ENCODE peak calls at places on chromosome X, in eight cellular contexts. One of them, this sample, is unnamed.

GRCh38 chrX:145003443-145003842 is 243.9 kb upstream of the SPANXN1 start:
- DNase-seq in psoas muscle: no peak
- DNase-seq in NCI-H2029 treated with DMSO at 0.1 percent for 48 hours: no peak
- DNase-seq in GM12891: no peak
- DNase-seq in ELR: peak
- DNase-seq in heart right ventricle: no peak
- DNase-seq in fibroblast of gingiva: no peak
- DNase-seq in sciatic nerve: no peak
- DNase-seq in this sample: no peak

GRCh38 chrX:47482512-47483309 is at the start of gene ZNF41:
- DNase-seq in sciatic nerve: peak
- DNase-seq in ELR: peak
- DNase-seq in fibroblast of gingiva: peak
- DNase-seq in GM12891: peak
- DNase-seq in psoas muscle: peak
- DNase-seq in NCI-H2029 treated with DMSO at 0.1 percent for 48 hours: peak
- DNase-seq in heart right ventricle: peak
- DNase-seq in this sample: peak

GRCh38 chrX:368811-369562 is 17.7 kb downstream of the PPP2R3B start:
- DNase-seq in NCI-H2029 treated with DMSO at 0.1 percent for 48 hours: no peak
- DNase-seq in fibroblast of gingiva: no peak
- DNase-seq in sciatic nerve: no peak
- DNase-seq in ELR: no peak
- DNase-seq in heart right ventricle: peak
- DNase-seq in GM12891: no peak
- DNase-seq in psoas muscle: peak
- DNase-seq in this sample: peak

GRCh38 chrX:112840382-112841113 is at the start of gene AMOT:
- DNase-seq in psoas muscle: peak
- DNase-seq in sciatic nerve: peak
- DNase-seq in GM12891: peak
- DNase-seq in fibroblast of gingiva: peak
- DNase-seq in heart right ventricle: peak
- DNase-seq in ELR: peak
- DNase-seq in NCI-H2029 treated with DMSO at 0.1 percent for 48 hours: no peak
- DNase-seq in this sample: no peak

GRCh38 chrX:123859409-123859827 is 435 bp upstream of the XIAP start:
- DNase-seq in fibroblast of gingiva: no peak
- DNase-seq in psoas muscle: no peak
- DNase-seq in heart right ventricle: no peak
- DNase-seq in GM12891: no peak
- DNase-seq in sciatic nerve: peak
- DNase-seq in NCI-H2029 treated with DMSO at 0.1 percent for 48 hours: peak
- DNase-seq in ELR: no peak
- DNase-seq in this sample: peak

GRCh38 chrX:96909291-96909690 is 25.6 kb downstream of the RPA4 start:
- DNase-seq in fibroblast of gingiva: no peak
- DNase-seq in heart right ventricle: no peak
- DNase-seq in ELR: no peak
- DNase-seq in GM12891: no peak
- DNase-seq in psoas muscle: no peak
- DNase-seq in sciatic nerve: no peak
- DNase-seq in NCI-H2029 treated with DMSO at 0.1 percent for 48 hours: no peak
- DNase-seq in this sample: no peak

GRCh38 chrX:102604327-102604726 is 5.0 kb downstream of the ARMCX5 start:
- DNase-seq in NCI-H2029 treated with DMSO at 0.1 percent for 48 hours: no peak
- DNase-seq in ELR: no peak
- DNase-seq in psoas muscle: no peak
- DNase-seq in heart right ventricle: no peak
- DNase-seq in sciatic nerve: no peak
- DNase-seq in fibroblast of gingiva: no peak
- DNase-seq in GM12891: no peak
- DNase-seq in this sample: no peak

GRCh38 chrX:122092978-122093377 is 1045.6 kb downstream of the GLUD2 start:
- DNase-seq in sciatic nerve: no peak
- DNase-seq in GM12891: no peak
- DNase-seq in fibroblast of gingiva: no peak
- DNase-seq in ELR: no peak
- DNase-seq in NCI-H2029 treated with DMSO at 0.1 percent for 48 hours: no peak
- DNase-seq in psoas muscle: no peak
- DNase-seq in heart right ventricle: no peak
- DNase-seq in this sample: no peak

GRCh38 chrX:140765043-140765784 is 55.7 kb downstream of the LINC00632 start:
- DNase-seq in GM12891: no peak
- DNase-seq in fibroblast of gingiva: peak
- DNase-seq in psoas muscle: no peak
- DNase-seq in NCI-H2029 treated with DMSO at 0.1 percent for 48 hours: no peak
- DNase-seq in heart right ventricle: no peak
- DNase-seq in ELR: peak
- DNase-seq in sciatic nerve: no peak
- DNase-seq in this sample: no peak